ENCODE peak calls at places on chromosomes 1 and 21, in six cellular contexts. Q is IMR-90, I is mesendoderm, B is H9, Z is mesenchymal stem cell, E is H1. H is an unnamed sample.
A peak's percentile ranks its signal among the peaks of the same experiment; 100 is the strongest.

GRCh38 chr21:46503922-46504539 is 45.3 kb downstream of the DIP2A start:
- DNase-seq in Q (no peak), B (no peak), Z (no peak), E (no peak), I (no peak), H (no peak)

GRCh38 chr1:167641786-167642500 is 11.9 kb downstream of the RCSD1 start:
- DNase-seq in I (no peak), E (no peak), B (no peak), Q (no peak), Z (peak; percentile 29), H (no peak)

GRCh38 chr1:9687876-9688582 is 36.5 kb downstream of the PIK3CD start:
- DNase-seq in Q (peak; percentile 21), I (no peak), B (peak; percentile 52), E (peak; percentile 75), Z (peak; percentile 55), H (peak; percentile 29)

GRCh38 chr1:18816808-18817207 is 42.7 kb downstream of the TAS1R2 start:
- DNase-seq in Z (no peak), Q (no peak), I (peak; percentile 36), E (no peak), B (no peak), H (no peak)

GRCh38 chr21:31387560-31388186 is 43.6 kb upstream of the TIAM1 start:
- DNase-seq in E (no peak), Q (no peak), Z (no peak), B (no peak), I (no peak), H (no peak)

GRCh38 chr1:21781971-21782867 is 730 bp downstream of the USP48 start:
- DNase-seq in E (no peak), B (peak; percentile 59), Z (peak; percentile 78), I (peak; percentile 83), Q (peak; percentile 54), H (peak; percentile 4)

GRCh38 chr1:11485191-11485590 is 6.2 kb downstream of the DISP3 start:
- DNase-seq in Z (no peak), B (no peak), E (no peak), I (no peak), Q (no peak), H (no peak)

GRCh38 chr1:15352122-15352957 is 57.3 kb upstream of the EFHD2 start:
- DNase-seq in I (peak; percentile 60), B (no peak), Z (peak; percentile 59), Q (peak; percentile 84), E (no peak), H (no peak)

GRCh38 chr1:115790356-115790755 is 21.8 kb upstream of the CASQ2 start:
- DNase-seq in Z (no peak), E (no peak), I (peak; percentile 75), Q (no peak), B (no peak), H (no peak)

GRCh38 chr21:17949395-17949794 is 130.2 kb upstream of the C21orf91 start:
- DNase-seq in I (no peak), E (no peak), Q (no peak), Z (no peak), B (no peak), H (no peak)

GRCh38 chr1:150536836-150537731 is 12.1 kb upstream of the ADAMTSL4 start:
- DNase-seq in Q (no peak), Z (peak; percentile 43), I (peak; percentile 45), B (no peak), E (no peak), H (no peak)

GRCh38 chr21:18002393-18002792 is 183.2 kb upstream of the C21orf91 start:
- DNase-seq in I (no peak), B (no peak), Q (no peak), Z (no peak), E (no peak), H (no peak)

GRCh38 chr1:38804062-38804886 is 55.3 kb downstream of the RRAGC start:
- DNase-seq in Q (no peak), I (peak; percentile 61), B (peak; percentile 57), Z (peak; percentile 16), E (peak; percentile 72), H (peak; percentile 48)

GRCh38 chr1:165898837-165899236 is 71.4 kb downstream of the UCK2 start:
- DNase-seq in B (peak; percentile 14), Q (peak; percentile 100), I (peak; percentile 78), Z (peak; percentile 97), E (no peak), H (no peak)

GRCh38 chr1:186059752-186060151 is 315.3 kb downstream of the TPR start:
- DNase-seq in B (no peak), Q (no peak), Z (no peak), I (no peak), E (no peak), H (no peak)

DNA sequence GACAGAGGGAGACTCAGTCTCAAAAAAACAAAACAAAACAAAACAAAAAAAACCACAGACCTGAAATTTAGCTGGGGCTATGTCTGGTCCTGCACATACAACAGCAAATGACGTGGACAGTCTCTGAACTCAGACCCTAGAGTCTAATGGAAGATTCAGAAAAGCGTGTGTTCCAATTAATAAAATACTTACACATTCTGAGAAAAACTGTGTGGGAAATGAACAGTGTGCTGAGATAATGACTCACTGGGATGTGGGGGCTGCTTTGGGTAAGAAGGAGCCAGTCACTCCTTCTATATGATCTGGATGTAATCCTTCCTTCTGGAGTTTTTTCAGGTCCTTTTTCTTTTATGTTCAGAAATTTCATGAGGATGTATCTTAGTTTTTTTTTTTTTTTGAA is 29.4 kb downstream of the CLDN14 start:
- DNase-seq in I (no peak), Q (peak; percentile 69), Z (no peak), E (no peak), B (no peak), H (no peak)
- H2BK15ac ChIP-seq in I (no peak overlapping the region), Q (no peak overlapping the region), Z (no peak overlapping the region), E (no peak overlapping the region), B (no peak overlapping the region), H (no peak overlapping the region)

GRCh38 chr1:53285546-53285945 is 42.3 kb downstream of the LRP8 start:
- DNase-seq in I (no peak), Z (no peak), B (no peak), Q (no peak), E (no peak), H (no peak)
- H2BK15ac ChIP-seq in I (no peak overlapping the region), Z (no peak overlapping the region), B (no peak overlapping the region), Q (no peak overlapping the region), E (no peak overlapping the region), H (no peak overlapping the region)

GRCh38 chr1:233632436-233632835 is 18.5 kb downstream of the KCNK1 start:
- DNase-seq in I (no peak), Z (no peak), Q (no peak), E (no peak), B (no peak), H (no peak)
- H2BK15ac ChIP-seq in I (no peak overlapping the region), Z (no peak overlapping the region), Q (no peak overlapping the region), E (no peak overlapping the region), B (no peak overlapping the region), H (no peak overlapping the region)

GRCh38 chr1:201276891-201277290 is 6.4 kb upstream of the PKP1 start:
- DNase-seq in I (no peak), E (no peak), Z (no peak), Q (no peak), B (no peak), H (no peak)

GRCh38 chr1:201274616-201275265 is 8.6 kb upstream of the PKP1 start:
- DNase-seq in B (no peak), Q (no peak), Z (no peak), I (peak; percentile 40), E (no peak), H (no peak)

GRCh38 chr1:201279313-201279712 is 4.0 kb upstream of the PKP1 start:
- DNase-seq in Q (peak; percentile 46), I (no peak), E (no peak), Z (no peak), B (no peak), H (no peak)

GRCh38 chr1:201275266-201275666 is 8.0 kb upstream of the PKP1 start:
- DNase-seq in I (no peak), Q (peak; percentile 43), Z (no peak), B (no peak), E (no peak), H (no peak)

DNA sequence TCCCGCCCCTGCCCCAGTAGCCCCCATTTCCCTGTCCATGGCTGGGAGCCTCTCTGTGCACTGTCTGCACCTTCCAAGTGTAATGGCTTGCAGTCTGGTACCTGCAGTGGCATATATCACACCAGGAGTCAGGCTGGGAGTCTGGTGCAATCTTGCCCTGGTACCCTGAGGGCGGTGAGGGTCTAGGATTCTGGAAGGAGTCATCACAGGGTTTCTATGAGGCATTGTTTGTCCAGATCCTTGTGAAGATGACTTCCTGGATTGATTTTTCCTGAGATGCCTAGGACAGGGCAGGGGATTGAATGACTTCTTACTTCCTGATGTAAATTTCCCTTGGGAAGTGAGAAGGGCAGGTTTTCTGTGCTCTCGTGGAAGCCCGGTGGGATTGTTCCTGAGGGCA is 5.9 kb upstream of the PKP1 start:
- DNase-seq in E (no peak), I (no peak), B (no peak), Q (no peak), Z (no peak), H (no peak)
- H2BK15ac ChIP-seq in E (peak overlapping the region; percentile 61), I (no peak overlapping the region), B (no peak overlapping the region), Q (no peak overlapping the region), Z (no peak overlapping the region), H (no peak overlapping the region)

DNA sequence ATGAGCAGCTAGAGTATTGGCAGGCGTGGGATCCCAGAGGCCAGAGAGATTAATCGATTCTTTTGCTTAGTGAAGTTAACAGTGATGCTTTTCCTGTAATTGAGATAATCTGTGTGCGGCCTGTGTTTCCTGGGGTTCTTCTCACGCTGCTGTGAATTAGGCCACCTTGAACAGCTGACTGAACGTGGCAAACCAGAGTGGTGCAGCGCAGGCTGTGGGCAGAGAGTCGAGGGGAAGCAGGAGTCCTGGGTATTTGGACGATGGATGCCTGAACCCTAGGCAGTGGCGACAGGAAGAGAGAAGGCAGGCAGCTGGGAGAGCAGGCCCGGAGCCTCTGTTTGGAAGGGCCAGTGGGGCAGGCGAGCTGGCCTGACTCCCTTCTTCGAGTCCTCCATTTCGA is 51.7 kb downstream of the RYR2 start:
- DNase-seq in E (peak; percentile 33), B (no peak), Q (no peak), Z (no peak), I (no peak), H (no peak)
- H2BK15ac ChIP-seq in E (no peak overlapping the region), B (no peak overlapping the region), Q (no peak overlapping the region), Z (no peak overlapping the region), I (no peak overlapping the region), H (no peak overlapping the region)

GRCh38 chr1:226117330-226117729 is 54.8 kb downstream of the H3-3A start:
- DNase-seq in B (no peak), Z (no peak), E (no peak), Q (no peak), I (no peak), H (no peak)
- H2BK15ac ChIP-seq in B (no peak overlapping the region), Z (no peak overlapping the region), E (no peak overlapping the region), Q (no peak overlapping the region), I (no peak overlapping the region), H (peak overlapping the region; percentile 72)

DNA sequence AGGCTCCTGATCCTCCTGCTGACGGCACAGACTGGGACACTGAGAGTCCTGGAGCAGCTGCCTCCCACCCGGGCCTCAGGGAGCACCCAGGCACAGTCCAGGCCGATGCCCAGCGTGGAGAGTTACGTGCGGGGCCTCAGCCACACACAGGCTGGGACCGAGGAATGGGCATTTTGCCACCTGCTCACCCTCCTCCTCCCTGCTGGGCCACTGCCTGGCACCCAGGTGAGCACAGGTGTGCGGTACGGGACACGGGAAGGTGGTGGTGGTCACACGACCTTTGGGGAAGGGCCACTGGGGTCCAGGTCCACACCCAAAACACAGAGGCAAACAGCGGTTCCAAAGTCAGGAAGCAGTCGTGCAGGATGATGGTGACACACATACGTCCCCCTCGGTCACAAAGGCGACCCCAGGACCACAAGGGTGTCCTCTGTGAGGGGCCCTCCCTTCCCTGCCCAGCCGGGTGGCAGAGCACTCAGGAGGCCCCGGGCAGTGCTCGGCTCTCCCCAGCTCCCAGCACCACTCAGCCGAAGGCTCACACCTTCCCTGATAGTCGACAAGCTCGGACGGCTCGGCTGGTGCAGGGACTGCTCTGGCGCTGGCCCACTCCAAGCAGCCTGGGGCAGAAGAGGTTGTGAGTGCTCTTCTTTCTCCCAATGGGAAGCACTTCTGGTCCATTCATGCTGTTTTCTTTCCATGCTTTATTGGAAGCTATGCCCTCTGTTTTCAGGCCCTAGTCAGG is 14.3 kb downstream of the MORN1 start:
- DNase-seq in E (no peak), B (no peak), I (no peak), Z (no peak), Q (no peak), H (no peak)
- H2BK15ac ChIP-seq in E (no peak overlapping the region), B (no peak overlapping the region), I (no peak overlapping the region), Z (no peak overlapping the region), Q (no peak overlapping the region), H (no peak overlapping the region)

H was measured in neuronal stem cell.